ENCODE peak calls at places on chromosomes 16 and 17, in six cellular contexts. Q, R, V, P, D and U are unnamed samples.

GRCh38 chr16:81261049-81261648 is 22.7 kb downstream of the BCO1 start:
- DNase-seq in R (peak), Q (peak), P (no peak), V (no peak), D (peak), U (no peak)

GRCh38 chr16:17743578-17743977 is 272.8 kb upstream of the XYLT1 start:
- DNase-seq in R (no peak), V (no peak), P (no peak), Q (no peak), D (no peak), U (no peak)

GRCh38 chr17:29617125-29617480 is 5.6 kb downstream of the CORO6 start:
- DNase-seq in V (peak), P (peak), Q (peak), R (peak), D (peak), U (no peak)

GRCh38 chr16:30349695-30350094 is 5.4 kb downstream of the CD2BP2 start:
- DNase-seq in R (no peak), Q (no peak), V (no peak), P (no peak), D (no peak), U (no peak)

GRCh38 chr17:44829558-44830358 is at the start of gene GJC1:
- DNase-seq in Q (no peak), D (no peak), R (no peak), P (peak), V (peak), U (no peak)

GRCh38 chr17:59696682-59697277 is 10.4 kb downstream of the PTRH2 start:
- DNase-seq in V (no peak), D (no peak), R (no peak), Q (no peak), P (no peak), U (no peak)

GRCh38 chr17:13561606-13562270 is 40.0 kb downstream of the HS3ST3A1 start:
- DNase-seq in D (no peak), V (no peak), P (no peak), Q (no peak), R (no peak), U (no peak)

GRCh38 chr17:17349724-17350106 is 46.5 kb downstream of the NT5M start:
- DNase-seq in D (no peak), P (no peak), V (no peak), Q (no peak), R (no peak), U (no peak)

GRCh38 chr17:80169784-80170500 is at the start of gene CARD14:
- DNase-seq in R (no peak), V (no peak), D (peak), P (no peak), Q (no peak), U (peak)

GRCh38 chr16:46830902-46831647 is at the start of gene C16orf87:
- DNase-seq in P (peak), Q (peak), R (peak), V (peak), D (peak), U (peak)

GRCh38 chr17:1043601-1044251 is 46.8 kb downstream of the TIMM22 start:
- DNase-seq in V (no peak), Q (peak), P (no peak), D (no peak), R (no peak), U (no peak)

GRCh38 chr16:68332411-68333121 is 21.7 kb downstream of the PRMT7 start:
- DNase-seq in Q (peak), R (peak), D (peak), P (no peak), V (peak), U (no peak)

GRCh38 chr16:87790278-87791023 is 24.7 kb upstream of the KLHDC4 start:
- DNase-seq in P (peak), R (no peak), V (peak), Q (no peak), D (peak), U (no peak)

GRCh38 chr17:32142857-32143524 is 689 bp downstream of the RHOT1 start:
- DNase-seq in P (peak), D (peak), R (peak), Q (peak), V (peak), U (no peak)

GRCh38 chr17:12605222-12605621 is 60.5 kb upstream of the MYOCD start:
- DNase-seq in P (no peak), V (peak), R (no peak), Q (peak), D (no peak), U (no peak)

GRCh38 chr17:37358830-37359681 is 16.7 kb upstream of the C17orf78 start:
- DNase-seq in V (peak), D (peak), R (peak), Q (peak), P (peak), U (no peak)

GRCh38 chr16:69112285-69113129 is 7.1 kb downstream of the HAS3 start:
- DNase-seq in D (no peak), Q (peak), P (no peak), V (peak), R (peak), U (no peak)

GRCh38 chr17:48051278-48051677 is 3.1 kb downstream of the NFE2L1 start:
- DNase-seq in P (no peak), Q (no peak), D (no peak), R (no peak), V (no peak), U (no peak)

GRCh38 chr17:64154321-64155089 is 24.6 kb upstream of the ERN1 start:
- DNase-seq in D (no peak), Q (no peak), V (peak), R (no peak), P (no peak), U (no peak)

GRCh38 chr16:58843675-58844074 is 109.6 kb upstream of the GOT2 start:
- DNase-seq in D (peak), R (no peak), Q (peak), V (peak), P (no peak), U (no peak)

GRCh38 chr17:7618608-7619007 is 3.9 kb upstream of the FXR2 start:
- DNase-seq in Q (no peak), R (no peak), V (no peak), D (no peak), P (no peak), U (no peak)

GRCh38 chr16:8583199-8583598 is 7.1 kb downstream of the TMEM114 start:
- DNase-seq in Q (no peak), R (no peak), D (peak), P (no peak), V (peak), U (peak)